ENCODE peak calls at places on chromosomes 3 and 15, in five cellular contexts. W, A, B, F and U are unnamed samples.

GRCh38 chr3:151183253-151183652 is 19.8 kb downstream of the GPR171 start:
- DNase-seq in W (no peak), A (no peak), B (no peak), F (no peak), U (no peak)

GRCh38 chr3:66490984-66491383 is 9.8 kb downstream of the LRIG1 start:
- DNase-seq in W (no peak), A (no peak), B (no peak), F (no peak), U (no peak)

GRCh38 chr3:159732172-159733111 is 256.2 kb upstream of the IL12A start:
- DNase-seq in W (no peak), A (peak; percentile 52), B (no peak), F (no peak), U (no peak)

GRCh38 chr3:152331018-152331541 is 62.4 kb downstream of the MBNL1 start:
- DNase-seq in W (no peak), A (no peak), B (no peak), F (no peak), U (peak; percentile 60)

GRCh38 chr3:170078620-170079281 is 41.0 kb downstream of the GPR160 start:
- DNase-seq in W (no peak), A (no peak), B (no peak), F (no peak), U (no peak)

GRCh38 chr3:135895106-135895733 is 70.3 kb upstream of the PPP2R3A start:
- DNase-seq in W (peak; percentile 89), A (peak; percentile 92), B (no peak), F (peak; percentile 77), U (no peak)

GRCh38 chr3:149657796-149658443 is at the start of gene WWTR1:
- DNase-seq in W (peak; percentile 92), A (peak; percentile 88), B (no peak), F (peak; percentile 26), U (no peak)

GRCh38 chr3:124381565-124382333 is 348.5 kb upstream of the UMPS start:
- DNase-seq in W (no peak), A (no peak), B (no peak), F (no peak), U (peak; percentile 76)

GRCh38 chr3:110773413-110773954 is 298.1 kb upstream of the NECTIN3 start:
- DNase-seq in W (no peak), A (no peak), B (no peak), F (no peak), U (no peak)

GRCh38 chr3:192915724-192916123 is 1.9 kb downstream of the MB21D2 start:
- DNase-seq in W (peak; percentile 26), A (no peak), B (no peak), F (no peak), U (no peak)

GRCh38 chr15:64574220-64574994 is 114.0 kb downstream of the ZNF609 start:
- DNase-seq in W (peak; percentile 52), A (no peak), B (no peak), F (no peak), U (peak; percentile 69)

GRCh38 chr15:89551502-89551901 is 23.8 kb upstream of the TICRR start:
- DNase-seq in W (no peak), A (no peak), B (no peak), F (no peak), U (no peak)

GRCh38 chr15:62758126-62758951 is 284.2 kb upstream of the TPM1 start:
- DNase-seq in W (peak; percentile 67), A (no peak), B (no peak), F (no peak), U (peak; percentile 46)

GRCh38 chr15:40775740-40776536 is 6.2 kb downstream of the C15orf62 start:
- DNase-seq in W (no peak), A (no peak), B (no peak), F (no peak), U (no peak)

GRCh38 chr15:81783586-81783985 is 262.2 kb downstream of the MEX3B start:
- DNase-seq in W (no peak), A (no peak), B (no peak), F (no peak), U (no peak)

GRCh38 chr15:101451192-101451799 is 38.2 kb downstream of the PCSK6 start:
- DNase-seq in W (no peak), A (peak; percentile 86), B (no peak), F (no peak), U (no peak)

GRCh38 chr15:81294501-81294850 is 29.5 kb downstream of the STARD5 start:
- DNase-seq in W (no peak), A (no peak), B (no peak), F (no peak), U (no peak)

GRCh38 chr15:70856177-70856883 is 2.4 kb upstream of the LARP6 start:
- DNase-seq in W (peak; percentile 22), A (no peak), B (no peak), F (no peak), U (no peak)

GRCh38 chr15:38853608-38854007 is 289.0 kb upstream of the RASGRP1 start:
- DNase-seq in W (no peak), A (no peak), B (no peak), F (no peak), U (no peak)

GRCh38 chr15:31163769-31164572 is 62.4 kb upstream of the TRPM1 start:
- DNase-seq in W (no peak), A (no peak), B (no peak), F (no peak), U (peak; percentile 56)